ENCODE peak calls at places on chromosome 7, in ten cellular contexts. N is ELR, U is left cardiac atrium, C is M059J, Y is activated B cell treated with CpG ODN at 0.5 μM for 24 hours, Q is T follicular helper cell, T is colonic mucosa, I is iris pigment epithelial cell, P is pancreas, O is kidney. A is an unnamed sample.

GRCh38 chr7:5423844-5424688 is 432 bp upstream of the TNRC18 start:
- DNase-seq in N (peak; percentile 100), U (peak; percentile 94), C (peak; percentile 99), Y (peak; percentile 40), Q (no peak), T (peak; percentile 97), I (peak; percentile 98), P (peak; percentile 95), O (peak; percentile 97), A (peak; percentile 92)

GRCh38 chr7:6654842-6655610 is 17.9 kb downstream of the ZNF316 start:
- DNase-seq in N (no peak), U (no peak), C (no peak), Y (no peak), Q (no peak), T (no peak), I (no peak), P (no peak), O (peak; percentile 59), A (peak; percentile 70)

GRCh38 chr7:66239467-66239856 is 34.3 kb downstream of the TPST1 start:
- DNase-seq in N (no peak), U (no peak), C (no peak), Y (no peak), Q (no peak), T (no peak), I (peak; percentile 63), P (no peak), O (no peak), A (no peak)

GRCh38 chr7:45576249-45576929 is 2.2 kb downstream of the ADCY1 start:
- DNase-seq in N (no peak), U (no peak), C (no peak), Y (no peak), Q (no peak), T (no peak), I (no peak), P (no peak), O (no peak), A (no peak)

GRCh38 chr7:111274882-111275281 is 184.0 kb downstream of the LRRN3 start:
- DNase-seq in N (peak; percentile 4), U (no peak), C (no peak), Y (no peak), Q (no peak), T (no peak), I (peak; percentile 28), P (no peak), O (no peak), A (no peak)

GRCh38 chr7:4815121-4815520 is 39.7 kb downstream of the AP5Z1 start:
- DNase-seq in N (no peak), U (no peak), C (no peak), Y (no peak), Q (no peak), T (no peak), I (no peak), P (peak; percentile 60), O (no peak), A (peak; percentile 78)

GRCh38 chr7:20738517-20739481 is 47.9 kb downstream of the SP8 start:
- DNase-seq in N (no peak), U (no peak), C (no peak), Y (no peak), Q (no peak), T (no peak), I (no peak), P (no peak), O (no peak), A (no peak)

GRCh38 chr7:112204776-112205347 is 1.3 kb downstream of the DOCK4 start:
- DNase-seq in N (peak; percentile 36), U (no peak), C (peak; percentile 54), Y (no peak), Q (no peak), T (peak; percentile 40), I (peak; percentile 30), P (no peak), O (no peak), A (no peak)